ENCODE peak calls at places on chromosomes 11 and 22, in six cellular contexts. One of them, this sample, is unnamed.
A peak's percentile ranks its signal among the peaks of the same experiment; 100 is the strongest.

GRCh38 chr11:127644366-127644765 is 643.8 kb upstream of the KIRREL3 start:
- DNase-seq in tibial nerve: no peak
- DNase-seq in MM.1S: no peak
- DNase-seq in IMR-90: no peak
- DNase-seq in NCI-H2029: no peak
- DNase-seq in lung microvascular endothelial cell: no peak
- DNase-seq in this sample: no peak

GRCh38 chr11:66264893-66265292 is 3.5 kb upstream of the RAB1B start:
- DNase-seq in tibial nerve: no peak
- DNase-seq in MM.1S: peak; percentile 34
- DNase-seq in IMR-90: no peak
- DNase-seq in NCI-H2029: no peak
- DNase-seq in lung microvascular endothelial cell: no peak
- DNase-seq in this sample: no peak

GRCh38 chr11:130457909-130458729 is 9.7 kb downstream of the ADAMTS15 start:
- DNase-seq in tibial nerve: no peak
- DNase-seq in MM.1S: no peak
- DNase-seq in IMR-90: no peak
- DNase-seq in NCI-H2029: no peak
- DNase-seq in lung microvascular endothelial cell: no peak
- DNase-seq in this sample: peak; percentile 66

GRCh38 chr11:67015048-67015447 is 7.9 kb upstream of the SYT12 start:
- DNase-seq in tibial nerve: no peak
- DNase-seq in MM.1S: no peak
- DNase-seq in IMR-90: no peak
- DNase-seq in NCI-H2029: no peak
- DNase-seq in lung microvascular endothelial cell: no peak
- DNase-seq in this sample: no peak

GRCh38 chr11:45178890-45179663 is 32.6 kb downstream of the PRDM11 start:
- DNase-seq in tibial nerve: no peak
- DNase-seq in MM.1S: no peak
- DNase-seq in IMR-90: peak; percentile 71
- DNase-seq in NCI-H2029: no peak
- DNase-seq in lung microvascular endothelial cell: peak; percentile 78
- DNase-seq in this sample: no peak

GRCh38 chr11:125055107-125055715 is 7.9 kb upstream of the SLC37A2 start:
- DNase-seq in tibial nerve: no peak
- DNase-seq in MM.1S: no peak
- DNase-seq in IMR-90: no peak
- DNase-seq in NCI-H2029: no peak
- DNase-seq in lung microvascular endothelial cell: no peak
- DNase-seq in this sample: no peak

GRCh38 chr11:125426818-125427528 is 69.1 kb downstream of the FEZ1 start:
- DNase-seq in tibial nerve: no peak
- DNase-seq in MM.1S: no peak
- DNase-seq in IMR-90: no peak
- DNase-seq in NCI-H2029: no peak
- DNase-seq in lung microvascular endothelial cell: no peak
- DNase-seq in this sample: no peak

GRCh38 chr22:49132009-49132408 is 695.7 kb downstream of the BRD1 start:
- DNase-seq in tibial nerve: no peak
- DNase-seq in MM.1S: no peak
- DNase-seq in IMR-90: no peak
- DNase-seq in NCI-H2029: peak; percentile 87
- DNase-seq in lung microvascular endothelial cell: no peak
- DNase-seq in this sample: no peak

GRCh38 chr22:20777420-20778177 is 3.7 kb downstream of the SERPIND1 start:
- DNase-seq in tibial nerve: no peak
- DNase-seq in MM.1S: no peak
- DNase-seq in IMR-90: peak; percentile 94
- DNase-seq in NCI-H2029: peak; percentile 94
- DNase-seq in lung microvascular endothelial cell: peak; percentile 48
- DNase-seq in this sample: peak; percentile 82

GRCh38 chr22:40204331-40205116 is 26.8 kb downstream of the TNRC6B start:
- DNase-seq in tibial nerve: no peak
- DNase-seq in MM.1S: no peak
- DNase-seq in IMR-90: peak; percentile 73
- DNase-seq in NCI-H2029: no peak
- DNase-seq in lung microvascular endothelial cell: peak; percentile 81
- DNase-seq in this sample: peak; percentile 86

GRCh38 chr11:84747871-84748270 is 879.3 kb downstream of the DLG2 start:
- DNase-seq in tibial nerve: no peak
- DNase-seq in MM.1S: peak; percentile 95
- DNase-seq in IMR-90: no peak
- DNase-seq in NCI-H2029: no peak
- DNase-seq in lung microvascular endothelial cell: no peak
- DNase-seq in this sample: no peak

GRCh38 chr11:95821640-95822039 is 31.3 kb downstream of the CEP57 start:
- DNase-seq in tibial nerve: no peak
- DNase-seq in MM.1S: no peak
- DNase-seq in IMR-90: peak; percentile 77
- DNase-seq in NCI-H2029: no peak
- DNase-seq in lung microvascular endothelial cell: no peak
- DNase-seq in this sample: peak; percentile 24

GRCh38 chr11:67270256-67271211 is 4.3 kb downstream of the GRK2 start:
- DNase-seq in tibial nerve: no peak
- DNase-seq in MM.1S: no peak
- DNase-seq in IMR-90: no peak
- DNase-seq in NCI-H2029: no peak
- DNase-seq in lung microvascular endothelial cell: no peak
- DNase-seq in this sample: no peak

GRCh38 chr22:44365196-44365802 is 52.5 kb upstream of the SHISAL1 start:
- DNase-seq in tibial nerve: no peak
- DNase-seq in MM.1S: no peak
- DNase-seq in IMR-90: no peak
- DNase-seq in NCI-H2029: no peak
- DNase-seq in lung microvascular endothelial cell: no peak
- DNase-seq in this sample: no peak

GRCh38 chr11:43541993-43542392 is 138.5 kb upstream of the HSD17B12 start:
- DNase-seq in tibial nerve: no peak
- DNase-seq in MM.1S: no peak
- DNase-seq in IMR-90: peak; percentile 9
- DNase-seq in NCI-H2029: no peak
- DNase-seq in lung microvascular endothelial cell: no peak
- DNase-seq in this sample: no peak

GRCh38 chr11:77108436-77108835 is 5.8 kb downstream of the OMP start:
- DNase-seq in tibial nerve: no peak
- DNase-seq in MM.1S: no peak
- DNase-seq in IMR-90: no peak
- DNase-seq in NCI-H2029: no peak
- DNase-seq in lung microvascular endothelial cell: no peak
- DNase-seq in this sample: no peak

GRCh38 chr22:27663031-27663367 is 138.6 kb downstream of the MN1 start:
- DNase-seq in tibial nerve: no peak
- DNase-seq in MM.1S: no peak
- DNase-seq in IMR-90: no peak
- DNase-seq in NCI-H2029: no peak
- DNase-seq in lung microvascular endothelial cell: no peak
- DNase-seq in this sample: no peak

GRCh38 chr11:45885921-45886721 is 670 bp downstream of the MAPK8IP1 start:
- DNase-seq in tibial nerve: no peak
- DNase-seq in MM.1S: no peak
- DNase-seq in IMR-90: no peak
- DNase-seq in NCI-H2029: no peak
- DNase-seq in lung microvascular endothelial cell: no peak
- DNase-seq in this sample: no peak

GRCh38 chr22:37930270-37930951 is 23.0 kb downstream of the C22orf23 start:
- DNase-seq in tibial nerve: peak; percentile 30
- DNase-seq in MM.1S: peak; percentile 18
- DNase-seq in IMR-90: peak; percentile 14
- DNase-seq in NCI-H2029: no peak
- DNase-seq in lung microvascular endothelial cell: peak; percentile 49
- DNase-seq in this sample: peak; percentile 76

GRCh38 chr11:1116666-1117390 is 40.9 kb upstream of the MUC5AC start:
- DNase-seq in tibial nerve: no peak
- DNase-seq in MM.1S: no peak
- DNase-seq in IMR-90: no peak
- DNase-seq in NCI-H2029: no peak
- DNase-seq in lung microvascular endothelial cell: no peak
- DNase-seq in this sample: no peak

GRCh38 chr11:44247508-44247907 is 62.4 kb downstream of the ALX4 start:
- DNase-seq in tibial nerve: no peak
- DNase-seq in MM.1S: no peak
- DNase-seq in IMR-90: no peak
- DNase-seq in NCI-H2029: no peak
- DNase-seq in lung microvascular endothelial cell: no peak
- DNase-seq in this sample: no peak

GRCh38 chr11:48172818-48173609 is 43.6 kb upstream of the OR4B1 start:
- DNase-seq in tibial nerve: peak; percentile 59
- DNase-seq in MM.1S: peak; percentile 47
- DNase-seq in IMR-90: peak; percentile 69
- DNase-seq in NCI-H2029: peak; percentile 39
- DNase-seq in lung microvascular endothelial cell: peak; percentile 67
- DNase-seq in this sample: peak; percentile 87

GRCh38 chr11:120061761-120062560 is 76.0 kb downstream of the TRIM29 start:
- DNase-seq in tibial nerve: no peak
- DNase-seq in MM.1S: no peak
- DNase-seq in IMR-90: no peak
- DNase-seq in NCI-H2029: no peak
- DNase-seq in lung microvascular endothelial cell: no peak
- DNase-seq in this sample: peak; percentile 78

GRCh38 chr11:106276859-106277436 is 199.5 kb downstream of the AASDHPPT start:
- DNase-seq in tibial nerve: no peak
- DNase-seq in MM.1S: no peak
- DNase-seq in IMR-90: peak; percentile 4
- DNase-seq in NCI-H2029: no peak
- DNase-seq in lung microvascular endothelial cell: no peak
- DNase-seq in this sample: no peak

GRCh38 chr22:29702025-29702930 is 17.5 kb upstream of the CABP7 start:
- DNase-seq in tibial nerve: no peak
- DNase-seq in MM.1S: no peak
- DNase-seq in IMR-90: peak; percentile 11
- DNase-seq in NCI-H2029: no peak
- DNase-seq in lung microvascular endothelial cell: no peak
- DNase-seq in this sample: peak; percentile 55

GRCh38 chr22:26134654-26135330 is 34.5 kb upstream of the SEZ6L start:
- DNase-seq in tibial nerve: no peak
- DNase-seq in MM.1S: peak; percentile 23
- DNase-seq in IMR-90: no peak
- DNase-seq in NCI-H2029: no peak
- DNase-seq in lung microvascular endothelial cell: no peak
- DNase-seq in this sample: no peak

GRCh38 chr11:19315511-19315910 is 74.8 kb upstream of the E2F8 start:
- DNase-seq in tibial nerve: no peak
- DNase-seq in MM.1S: no peak
- DNase-seq in IMR-90: no peak
- DNase-seq in NCI-H2029: no peak
- DNase-seq in lung microvascular endothelial cell: no peak
- DNase-seq in this sample: no peak

This sample was measured in AG20443.